ENCODE peak calls at places on chromosomes 16 and 17, in six cellular contexts. One of them, this sample, is unnamed.

GRCh38 chr17:58759522-58759921 is 3.9 kb downstream of the PPM1E start:
- DNase-seq in heart right ventricle: no peak
- DNase-seq in cardiac muscle cell: no peak
- DNase-seq in breast epithelium: no peak
- DNase-seq in thyroid gland: no peak
- DNase-seq in fibroblast of lung: no peak
- DNase-seq in this sample: no peak

GRCh38 chr17:12050646-12051225 is 30.1 kb downstream of the MAP2K4 start:
- DNase-seq in heart right ventricle: no peak
- DNase-seq in cardiac muscle cell: no peak
- DNase-seq in breast epithelium: no peak
- DNase-seq in thyroid gland: no peak
- DNase-seq in fibroblast of lung: no peak
- DNase-seq in this sample: no peak

GRCh38 chr16:85648070-85648714 is 35.1 kb downstream of the GSE1 start:
- DNase-seq in heart right ventricle: no peak
- DNase-seq in cardiac muscle cell: no peak
- DNase-seq in breast epithelium: no peak
- DNase-seq in thyroid gland: no peak
- DNase-seq in fibroblast of lung: no peak
- DNase-seq in this sample: no peak

GRCh38 chr16:74100405-74101316 is 196.0 kb upstream of the PSMD7 start:
- DNase-seq in heart right ventricle: no peak
- DNase-seq in cardiac muscle cell: no peak
- DNase-seq in breast epithelium: no peak
- DNase-seq in thyroid gland: no peak
- DNase-seq in fibroblast of lung: no peak
- DNase-seq in this sample: no peak

GRCh38 chr16:57186630-57187507 is 740 bp downstream of the RSPRY1 start:
- DNase-seq in heart right ventricle: no peak
- DNase-seq in cardiac muscle cell: peak; percentile 59
- DNase-seq in breast epithelium: no peak
- DNase-seq in thyroid gland: peak; percentile 30
- DNase-seq in fibroblast of lung: no peak
- DNase-seq in this sample: no peak

GRCh38 chr17:77654296-77654695 is 304.2 kb upstream of the TNRC6C start:
- DNase-seq in heart right ventricle: no peak
- DNase-seq in cardiac muscle cell: no peak
- DNase-seq in breast epithelium: no peak
- DNase-seq in thyroid gland: no peak
- DNase-seq in fibroblast of lung: no peak
- DNase-seq in this sample: no peak

GRCh38 chr17:50064253-50064991 is 8.5 kb downstream of the ITGA3 start:
- DNase-seq in heart right ventricle: peak; percentile 51
- DNase-seq in cardiac muscle cell: peak; percentile 56
- DNase-seq in breast epithelium: peak; percentile 74
- DNase-seq in thyroid gland: peak; percentile 16
- DNase-seq in fibroblast of lung: peak; percentile 97
- DNase-seq in this sample: peak; percentile 71

GRCh38 chr17:6325741-6326140 is 109.2 kb downstream of the AIPL1 start:
- DNase-seq in heart right ventricle: no peak
- DNase-seq in cardiac muscle cell: no peak
- DNase-seq in breast epithelium: no peak
- DNase-seq in thyroid gland: no peak
- DNase-seq in fibroblast of lung: no peak
- DNase-seq in this sample: no peak

GRCh38 chr17:45848868-45849535 is 4.3 kb downstream of the SPPL2C start:
- DNase-seq in heart right ventricle: peak; percentile 28
- DNase-seq in cardiac muscle cell: no peak
- DNase-seq in breast epithelium: no peak
- DNase-seq in thyroid gland: no peak
- DNase-seq in fibroblast of lung: no peak
- DNase-seq in this sample: peak; percentile 81

GRCh38 chr16:86673956-86674453 is 95.7 kb downstream of the FOXL1 start:
- DNase-seq in heart right ventricle: no peak
- DNase-seq in cardiac muscle cell: no peak
- DNase-seq in breast epithelium: no peak
- DNase-seq in thyroid gland: no peak
- DNase-seq in fibroblast of lung: no peak
- DNase-seq in this sample: no peak

GRCh38 chr17:76968707-76969597 is 100.7 kb downstream of the MGAT5B start:
- DNase-seq in heart right ventricle: no peak
- DNase-seq in cardiac muscle cell: peak; percentile 89
- DNase-seq in breast epithelium: no peak
- DNase-seq in thyroid gland: peak; percentile 29
- DNase-seq in fibroblast of lung: peak; percentile 48
- DNase-seq in this sample: no peak

GRCh38 chr16:19071811-19072777 is 4.7 kb downstream of the COQ7 start:
- DNase-seq in heart right ventricle: peak; percentile 41
- DNase-seq in cardiac muscle cell: peak; percentile 56
- DNase-seq in breast epithelium: peak; percentile 63
- DNase-seq in thyroid gland: peak; percentile 46
- DNase-seq in fibroblast of lung: peak; percentile 32
- DNase-seq in this sample: peak; percentile 25

GRCh38 chr16:4320030-4320429 is 4.2 kb downstream of the GLIS2 start:
- DNase-seq in heart right ventricle: peak; percentile 63
- DNase-seq in cardiac muscle cell: no peak
- DNase-seq in breast epithelium: no peak
- DNase-seq in thyroid gland: no peak
- DNase-seq in fibroblast of lung: no peak
- DNase-seq in this sample: peak; percentile 72

GRCh38 chr17:53032861-53033271 is 789.9 kb upstream of the KIF2B start:
- DNase-seq in heart right ventricle: no peak
- DNase-seq in cardiac muscle cell: peak; percentile 94
- DNase-seq in breast epithelium: no peak
- DNase-seq in thyroid gland: peak; percentile 71
- DNase-seq in fibroblast of lung: peak; percentile 12
- DNase-seq in this sample: no peak

GRCh38 chr17:39699818-39700147 is at the start of gene ERBB2:
- DNase-seq in heart right ventricle: peak; percentile 61
- DNase-seq in cardiac muscle cell: peak; percentile 87
- DNase-seq in breast epithelium: peak; percentile 85
- DNase-seq in thyroid gland: peak; percentile 89
- DNase-seq in fibroblast of lung: peak; percentile 87
- DNase-seq in this sample: peak; percentile 81

GRCh38 chr16:86044241-86044671 is 145.3 kb downstream of the IRF8 start:
- DNase-seq in heart right ventricle: peak; percentile 46
- DNase-seq in cardiac muscle cell: peak; percentile 72
- DNase-seq in breast epithelium: no peak
- DNase-seq in thyroid gland: peak; percentile 14
- DNase-seq in fibroblast of lung: peak; percentile 39
- DNase-seq in this sample: no peak

GRCh38 chr16:67270931-67271338 is 8.4 kb upstream of the PLEKHG4 start:
- DNase-seq in heart right ventricle: no peak
- DNase-seq in cardiac muscle cell: no peak
- DNase-seq in breast epithelium: no peak
- DNase-seq in thyroid gland: no peak
- DNase-seq in fibroblast of lung: no peak
- DNase-seq in this sample: peak; percentile 20

GRCh38 chr16:47043970-47044684 is 70.7 kb upstream of the DNAJA2 start:
- DNase-seq in heart right ventricle: peak; percentile 19
- DNase-seq in cardiac muscle cell: peak; percentile 12
- DNase-seq in breast epithelium: no peak
- DNase-seq in thyroid gland: no peak
- DNase-seq in fibroblast of lung: no peak
- DNase-seq in this sample: no peak

GRCh38 chr17:8632087-8632486 is 1.6 kb upstream of the MYH10 start:
- DNase-seq in heart right ventricle: no peak
- DNase-seq in cardiac muscle cell: no peak
- DNase-seq in breast epithelium: no peak
- DNase-seq in thyroid gland: peak; percentile 44
- DNase-seq in fibroblast of lung: no peak
- DNase-seq in this sample: no peak

GRCh38 chr17:8855477-8856204 is 11.8 kb downstream of the PIK3R6 start:
- DNase-seq in heart right ventricle: no peak
- DNase-seq in cardiac muscle cell: no peak
- DNase-seq in breast epithelium: no peak
- DNase-seq in thyroid gland: no peak
- DNase-seq in fibroblast of lung: no peak
- DNase-seq in this sample: no peak

GRCh38 chr17:37608369-37609169 is 649 bp downstream of the SYNRG start:
- DNase-seq in heart right ventricle: no peak
- DNase-seq in cardiac muscle cell: peak; percentile 85
- DNase-seq in breast epithelium: no peak
- DNase-seq in thyroid gland: no peak
- DNase-seq in fibroblast of lung: peak; percentile 54
- DNase-seq in this sample: no peak

GRCh38 chr17:1149869-1150268 is 29.9 kb downstream of the ABR start:
- DNase-seq in heart right ventricle: no peak
- DNase-seq in cardiac muscle cell: no peak
- DNase-seq in breast epithelium: no peak
- DNase-seq in thyroid gland: peak; percentile 44
- DNase-seq in fibroblast of lung: no peak
- DNase-seq in this sample: no peak

GRCh38 chr16:50613281-50613991 is 65.2 kb downstream of the NKD1 start:
- DNase-seq in heart right ventricle: no peak
- DNase-seq in cardiac muscle cell: peak; percentile 50
- DNase-seq in breast epithelium: no peak
- DNase-seq in thyroid gland: no peak
- DNase-seq in fibroblast of lung: no peak
- DNase-seq in this sample: no peak

DNA sequence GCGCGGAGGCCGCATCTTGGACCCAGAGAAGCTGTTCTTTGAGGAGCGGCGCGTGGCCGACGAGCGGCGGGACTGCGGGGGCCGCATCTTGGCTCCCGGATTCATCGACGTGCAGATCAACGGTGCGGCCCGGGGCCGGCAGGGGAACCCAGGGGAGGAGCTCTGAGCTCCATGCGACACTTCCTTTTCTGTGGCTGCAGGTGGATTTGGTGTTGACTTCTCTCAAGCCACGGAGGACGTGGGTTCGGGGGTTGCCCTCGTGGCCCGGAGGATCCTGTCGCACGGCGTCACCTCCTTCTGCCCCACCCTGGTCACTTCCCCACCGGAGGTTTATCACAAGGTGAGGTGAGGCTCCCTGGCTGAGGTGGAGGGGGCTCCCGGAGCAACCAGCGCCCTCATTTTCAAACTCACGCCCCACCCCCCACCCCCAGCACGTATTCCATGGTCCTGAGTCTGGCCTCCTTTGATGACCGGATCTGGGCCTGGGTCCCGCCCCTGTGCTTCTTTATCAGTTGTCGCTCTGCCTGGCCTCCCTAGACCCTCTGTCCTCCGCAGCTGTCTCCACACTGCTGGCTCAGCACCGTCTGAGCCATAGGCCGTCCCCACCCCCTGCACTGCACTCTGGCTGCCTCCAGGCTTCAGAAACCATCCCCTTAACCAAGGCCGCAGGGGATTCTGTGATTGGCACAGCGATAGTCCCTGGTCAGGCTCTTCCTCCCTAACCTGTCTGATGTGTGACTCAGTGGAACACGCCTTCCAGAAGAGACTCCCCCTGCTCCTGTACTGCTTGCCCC is 810 bp downstream of the AMDHD2 start:
- DNase-seq in heart right ventricle: peak; percentile 30
- DNase-seq in cardiac muscle cell: no peak
- DNase-seq in breast epithelium: no peak
- DNase-seq in thyroid gland: peak; percentile 19
- DNase-seq in fibroblast of lung: no peak
- DNase-seq in this sample: peak; percentile 67
- TF ChIP-seq CTCF in heart right ventricle: no peak
- TF ChIP-seq CTCF in cardiac muscle cell: no peak
- TF ChIP-seq CTCF in breast epithelium: no peak
- TF ChIP-seq CTCF in thyroid gland: no peak
- TF ChIP-seq CTCF in fibroblast of lung: no peak
- TF ChIP-seq CTCF in this sample: no peak

GRCh38 chr17:30253316-30253715 is 17.8 kb upstream of the SLC6A4 start:
- DNase-seq in heart right ventricle: no peak
- DNase-seq in cardiac muscle cell: no peak
- DNase-seq in breast epithelium: no peak
- DNase-seq in thyroid gland: peak; percentile 13
- DNase-seq in fibroblast of lung: no peak
- DNase-seq in this sample: no peak
- H3K36me3 ChIP-seq in heart right ventricle: no peaks in the 10 kb centered on the region
- H3K36me3 ChIP-seq in cardiac muscle cell: peaks cover 5% of the 10 kb centered on the region
- H3K36me3 ChIP-seq in breast epithelium: no peaks in the 10 kb centered on the region
- H3K36me3 ChIP-seq in thyroid gland: peaks cover 13% of the 10 kb centered on the region
- H3K36me3 ChIP-seq in fibroblast of lung: peaks cover 3% of the 10 kb centered on the region
- H3K36me3 ChIP-seq in this sample: no peaks in the 10 kb centered on the region

GRCh38 chr17:67474081-67474661 is 97.1 kb downstream of the PITPNC1 start:
- DNase-seq in heart right ventricle: peak; percentile 28
- DNase-seq in cardiac muscle cell: no peak
- DNase-seq in breast epithelium: no peak
- DNase-seq in thyroid gland: no peak
- DNase-seq in fibroblast of lung: peak; percentile 80
- DNase-seq in this sample: peak; percentile 62
- H3K27ac ChIP-seq in heart right ventricle: peak overlapping the region; percentile 81
- H3K27ac ChIP-seq in cardiac muscle cell: no peak overlapping the region
- H3K27ac ChIP-seq in breast epithelium: peak overlapping the region; percentile 43
- H3K27ac ChIP-seq in thyroid gland: no peak overlapping the region
- H3K27ac ChIP-seq in fibroblast of lung: no peak overlapping the region
- H3K27ac ChIP-seq in this sample: peak overlapping the region; percentile 58

GRCh38 chr16:89335803-89336485 is 118.4 kb downstream of the ZNF778 start:
- DNase-seq in heart right ventricle: no peak
- DNase-seq in cardiac muscle cell: no peak
- DNase-seq in breast epithelium: no peak
- DNase-seq in thyroid gland: no peak
- DNase-seq in fibroblast of lung: no peak
- DNase-seq in this sample: no peak

GRCh38 chr16:89332248-89333245 is 115.0 kb downstream of the ZNF778 start:
- DNase-seq in heart right ventricle: no peak
- DNase-seq in cardiac muscle cell: no peak
- DNase-seq in breast epithelium: no peak
- DNase-seq in thyroid gland: no peak
- DNase-seq in fibroblast of lung: no peak
- DNase-seq in this sample: no peak

GRCh38 chr16:89334461-89334860 is 117.0 kb downstream of the ZNF778 start:
- DNase-seq in heart right ventricle: no peak
- DNase-seq in cardiac muscle cell: no peak
- DNase-seq in breast epithelium: no peak
- DNase-seq in thyroid gland: no peak
- DNase-seq in fibroblast of lung: no peak
- DNase-seq in this sample: peak; percentile 54

GRCh38 chr16:89334050-89334449 is 116.5 kb downstream of the ZNF778 start:
- DNase-seq in heart right ventricle: no peak
- DNase-seq in cardiac muscle cell: no peak
- DNase-seq in breast epithelium: no peak
- DNase-seq in thyroid gland: no peak
- DNase-seq in fibroblast of lung: no peak
- DNase-seq in this sample: peak; percentile 22

DNA sequence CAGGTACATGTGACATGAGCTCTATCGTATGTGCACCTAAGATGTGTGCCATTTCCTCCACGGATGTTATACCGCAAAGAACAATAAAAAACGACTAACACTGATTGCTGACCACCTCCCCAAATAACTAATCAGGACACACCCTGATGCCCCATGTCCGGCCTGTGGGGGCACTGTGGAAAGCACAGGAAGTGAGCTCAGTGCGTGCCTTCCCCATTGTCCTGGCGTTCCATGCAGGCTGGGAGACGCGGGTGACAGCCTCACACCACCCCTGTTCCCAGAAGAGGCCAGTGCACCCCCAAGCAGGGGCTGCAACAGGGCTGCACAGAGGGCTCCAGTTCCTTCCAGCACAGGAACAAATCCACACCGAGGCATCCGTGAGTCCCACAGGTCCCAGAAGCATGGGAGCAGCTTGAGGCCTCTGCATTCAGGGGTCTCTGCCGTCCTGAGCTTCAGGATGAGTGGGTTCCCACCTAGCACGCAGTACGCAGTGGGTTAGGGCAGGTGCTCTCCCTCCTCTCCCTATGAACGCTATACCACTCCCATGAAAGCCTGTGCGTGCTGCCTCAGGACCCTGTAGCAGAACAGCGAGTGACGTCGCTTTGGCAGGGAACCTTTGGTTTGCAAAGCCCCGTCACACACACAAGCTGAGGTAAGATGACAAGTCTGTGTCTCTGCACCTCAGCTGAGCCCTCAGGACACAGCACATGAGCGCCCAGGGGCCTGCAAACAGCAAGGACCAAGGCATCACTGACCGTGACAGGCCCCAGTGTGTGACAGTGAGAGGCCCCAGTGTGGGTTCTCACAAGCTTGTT is 117.7 kb downstream of the ZNF778 start:
- DNase-seq in heart right ventricle: no peak
- DNase-seq in cardiac muscle cell: no peak
- DNase-seq in breast epithelium: no peak
- DNase-seq in thyroid gland: no peak
- DNase-seq in fibroblast of lung: no peak
- DNase-seq in this sample: no peak
- TF ChIP-seq CTCF in heart right ventricle: peak; percentile 31
- TF ChIP-seq CTCF in cardiac muscle cell: peak; percentile 14
- TF ChIP-seq CTCF in breast epithelium: no peak
- TF ChIP-seq CTCF in thyroid gland: no peak
- TF ChIP-seq CTCF in fibroblast of lung: no peak
- TF ChIP-seq CTCF in this sample: peak; percentile 12

This sample was measured in psoas muscle.